ENCODE peak calls at places on chromosomes 11 and 22, in six cellular contexts. One of them, this sample, is unnamed.

GRCh38 chr11:68430801-68431200 is 29.8 kb upstream of the PPP6R3 start:
- DNase-seq in SJSA1: no peak
- DNase-seq in IMR-90: no peak
- DNase-seq in pancreas: no peak
- DNase-seq in Peyer's patch: no peak
- DNase-seq in brain microvascular endothelial cell: no peak
- DNase-seq in this sample: no peak

GRCh38 chr11:57438345-57439280 is 11.7 kb upstream of the SLC43A3 start:
- DNase-seq in SJSA1: no peak
- DNase-seq in IMR-90: no peak
- DNase-seq in pancreas: no peak
- DNase-seq in Peyer's patch: no peak
- DNase-seq in brain microvascular endothelial cell: no peak
- DNase-seq in this sample: no peak

GRCh38 chr11:117841582-117842031 is 17.1 kb upstream of the FXYD2 start:
- DNase-seq in SJSA1: no peak
- DNase-seq in IMR-90: no peak
- DNase-seq in pancreas: peak; percentile 18
- DNase-seq in Peyer's patch: peak; percentile 1
- DNase-seq in brain microvascular endothelial cell: no peak
- DNase-seq in this sample: peak; percentile 28

GRCh38 chr22:23437779-23438178 is 142.3 kb downstream of the IGLL1 start:
- DNase-seq in SJSA1: no peak
- DNase-seq in IMR-90: no peak
- DNase-seq in pancreas: no peak
- DNase-seq in Peyer's patch: no peak
- DNase-seq in brain microvascular endothelial cell: no peak
- DNase-seq in this sample: no peak

GRCh38 chr11:65280646-65281045 is 18.9 kb downstream of the POLA2 start:
- DNase-seq in SJSA1: no peak
- DNase-seq in IMR-90: peak; percentile 27
- DNase-seq in pancreas: no peak
- DNase-seq in Peyer's patch: no peak
- DNase-seq in brain microvascular endothelial cell: peak; percentile 54
- DNase-seq in this sample: no peak

GRCh38 chr11:25900814-25901213 is 431.1 kb upstream of the ANO3 start:
- DNase-seq in SJSA1: no peak
- DNase-seq in IMR-90: no peak
- DNase-seq in pancreas: no peak
- DNase-seq in Peyer's patch: no peak
- DNase-seq in brain microvascular endothelial cell: no peak
- DNase-seq in this sample: no peak

GRCh38 chr11:88827018-88827676 is 238.6 kb downstream of the GRM5 start:
- DNase-seq in SJSA1: no peak
- DNase-seq in IMR-90: no peak
- DNase-seq in pancreas: no peak
- DNase-seq in Peyer's patch: no peak
- DNase-seq in brain microvascular endothelial cell: no peak
- DNase-seq in this sample: no peak

GRCh38 chr11:114182471-114182968 is 113.7 kb upstream of the NNMT start:
- DNase-seq in SJSA1: no peak
- DNase-seq in IMR-90: no peak
- DNase-seq in pancreas: no peak
- DNase-seq in Peyer's patch: no peak
- DNase-seq in brain microvascular endothelial cell: no peak
- DNase-seq in this sample: no peak

GRCh38 chr22:37485006-37485713 is 1.0 kb downstream of the MFNG start:
- DNase-seq in SJSA1: no peak
- DNase-seq in IMR-90: no peak
- DNase-seq in pancreas: no peak
- DNase-seq in Peyer's patch: peak; percentile 53
- DNase-seq in brain microvascular endothelial cell: no peak
- DNase-seq in this sample: no peak

GRCh38 chr11:85725510-85726258 is 39.7 kb upstream of the CCDC89 start:
- DNase-seq in SJSA1: no peak
- DNase-seq in IMR-90: peak; percentile 97
- DNase-seq in pancreas: no peak
- DNase-seq in Peyer's patch: no peak
- DNase-seq in brain microvascular endothelial cell: peak; percentile 34
- DNase-seq in this sample: no peak

GRCh38 chr22:50048066-50048765 is 9.9 kb downstream of the TTLL8 start:
- DNase-seq in SJSA1: no peak
- DNase-seq in IMR-90: no peak
- DNase-seq in pancreas: no peak
- DNase-seq in Peyer's patch: no peak
- DNase-seq in brain microvascular endothelial cell: no peak
- DNase-seq in this sample: no peak

GRCh38 chr22:17777005-17777716 is 2.9 kb upstream of the BID start:
- DNase-seq in SJSA1: no peak
- DNase-seq in IMR-90: no peak
- DNase-seq in pancreas: no peak
- DNase-seq in Peyer's patch: peak; percentile 78
- DNase-seq in brain microvascular endothelial cell: no peak
- DNase-seq in this sample: peak; percentile 84

GRCh38 chr22:36540867-36541642 is 12.1 kb upstream of the EIF3D start:
- DNase-seq in SJSA1: no peak
- DNase-seq in IMR-90: no peak
- DNase-seq in pancreas: no peak
- DNase-seq in Peyer's patch: no peak
- DNase-seq in brain microvascular endothelial cell: no peak
- DNase-seq in this sample: no peak

GRCh38 chr11:13337986-13338436 is 60.4 kb downstream of the BMAL1 start:
- DNase-seq in SJSA1: no peak
- DNase-seq in IMR-90: peak; percentile 78
- DNase-seq in pancreas: no peak
- DNase-seq in Peyer's patch: no peak
- DNase-seq in brain microvascular endothelial cell: peak; percentile 66
- DNase-seq in this sample: no peak

GRCh38 chr11:20367313-20367948 is 3.9 kb downstream of the HTATIP2 start:
- DNase-seq in SJSA1: peak; percentile 74
- DNase-seq in IMR-90: peak; percentile 94
- DNase-seq in pancreas: no peak
- DNase-seq in Peyer's patch: no peak
- DNase-seq in brain microvascular endothelial cell: peak; percentile 93
- DNase-seq in this sample: peak; percentile 52

GRCh38 chr11:85021066-85021465 is 606.1 kb downstream of the DLG2 start:
- DNase-seq in SJSA1: no peak
- DNase-seq in IMR-90: no peak
- DNase-seq in pancreas: no peak
- DNase-seq in Peyer's patch: no peak
- DNase-seq in brain microvascular endothelial cell: no peak
- DNase-seq in this sample: no peak

GRCh38 chr11:8332196-8332595 is 68.5 kb upstream of the LMO1 start:
- DNase-seq in SJSA1: no peak
- DNase-seq in IMR-90: no peak
- DNase-seq in pancreas: no peak
- DNase-seq in Peyer's patch: no peak
- DNase-seq in brain microvascular endothelial cell: no peak
- DNase-seq in this sample: no peak

GRCh38 chr22:45139693-45140092 is 24.0 kb upstream of the NUP50 start:
- DNase-seq in SJSA1: no peak
- DNase-seq in IMR-90: no peak
- DNase-seq in pancreas: no peak
- DNase-seq in Peyer's patch: no peak
- DNase-seq in brain microvascular endothelial cell: no peak
- DNase-seq in this sample: no peak

GRCh38 chr22:44137415-44137814 is 43.3 kb upstream of the PARVG start:
- DNase-seq in SJSA1: no peak
- DNase-seq in IMR-90: no peak
- DNase-seq in pancreas: peak; percentile 17
- DNase-seq in Peyer's patch: no peak
- DNase-seq in brain microvascular endothelial cell: no peak
- DNase-seq in this sample: no peak

GRCh38 chr11:107827041-107827440 is 31.5 kb downstream of the SLC35F2 start:
- DNase-seq in SJSA1: no peak
- DNase-seq in IMR-90: no peak
- DNase-seq in pancreas: no peak
- DNase-seq in Peyer's patch: no peak
- DNase-seq in brain microvascular endothelial cell: no peak
- DNase-seq in this sample: no peak

GRCh38 chr11:3644817-3645235 is at the start of gene ART1:
- DNase-seq in SJSA1: no peak
- DNase-seq in IMR-90: no peak
- DNase-seq in pancreas: no peak
- DNase-seq in Peyer's patch: no peak
- DNase-seq in brain microvascular endothelial cell: no peak
- DNase-seq in this sample: no peak

GRCh38 chr11:74025467-74026166 is 16.7 kb upstream of the UCP3 start:
- DNase-seq in SJSA1: no peak
- DNase-seq in IMR-90: peak; percentile 61
- DNase-seq in pancreas: no peak
- DNase-seq in Peyer's patch: no peak
- DNase-seq in brain microvascular endothelial cell: peak; percentile 52
- DNase-seq in this sample: no peak

GRCh38 chr22:31861226-31861840 is 83.0 kb upstream of the YWHAH start:
- DNase-seq in SJSA1: no peak
- DNase-seq in IMR-90: peak; percentile 40
- DNase-seq in pancreas: no peak
- DNase-seq in Peyer's patch: no peak
- DNase-seq in brain microvascular endothelial cell: peak; percentile 19
- DNase-seq in this sample: no peak

GRCh38 chr11:7442588-7443215 is 42.6 kb upstream of the OLFML1 start:
- DNase-seq in SJSA1: peak; percentile 50
- DNase-seq in IMR-90: peak; percentile 31
- DNase-seq in pancreas: peak; percentile 86
- DNase-seq in Peyer's patch: peak; percentile 74
- DNase-seq in brain microvascular endothelial cell: peak; percentile 71
- DNase-seq in this sample: peak; percentile 48

GRCh38 chr11:42647993-42648392 is 663.8 kb upstream of the API5 start:
- DNase-seq in SJSA1: no peak
- DNase-seq in IMR-90: no peak
- DNase-seq in pancreas: no peak
- DNase-seq in Peyer's patch: no peak
- DNase-seq in brain microvascular endothelial cell: no peak
- DNase-seq in this sample: no peak

GRCh38 chr22:45919504-45920286 is 57.3 kb downstream of the WNT7B start:
- DNase-seq in SJSA1: no peak
- DNase-seq in IMR-90: no peak
- DNase-seq in pancreas: no peak
- DNase-seq in Peyer's patch: no peak
- DNase-seq in brain microvascular endothelial cell: no peak
- DNase-seq in this sample: no peak

GRCh38 chr11:93522448-93522847 is 20.7 kb downstream of the SMCO4 start:
- DNase-seq in SJSA1: no peak
- DNase-seq in IMR-90: no peak
- DNase-seq in pancreas: no peak
- DNase-seq in Peyer's patch: no peak
- DNase-seq in brain microvascular endothelial cell: no peak
- DNase-seq in this sample: no peak

GRCh38 chr11:13668957-13669521 is 571 bp downstream of the FAR1 start:
- DNase-seq in SJSA1: peak; percentile 62
- DNase-seq in IMR-90: peak; percentile 7
- DNase-seq in pancreas: peak; percentile 77
- DNase-seq in Peyer's patch: peak; percentile 32
- DNase-seq in brain microvascular endothelial cell: no peak
- DNase-seq in this sample: no peak

DNA sequence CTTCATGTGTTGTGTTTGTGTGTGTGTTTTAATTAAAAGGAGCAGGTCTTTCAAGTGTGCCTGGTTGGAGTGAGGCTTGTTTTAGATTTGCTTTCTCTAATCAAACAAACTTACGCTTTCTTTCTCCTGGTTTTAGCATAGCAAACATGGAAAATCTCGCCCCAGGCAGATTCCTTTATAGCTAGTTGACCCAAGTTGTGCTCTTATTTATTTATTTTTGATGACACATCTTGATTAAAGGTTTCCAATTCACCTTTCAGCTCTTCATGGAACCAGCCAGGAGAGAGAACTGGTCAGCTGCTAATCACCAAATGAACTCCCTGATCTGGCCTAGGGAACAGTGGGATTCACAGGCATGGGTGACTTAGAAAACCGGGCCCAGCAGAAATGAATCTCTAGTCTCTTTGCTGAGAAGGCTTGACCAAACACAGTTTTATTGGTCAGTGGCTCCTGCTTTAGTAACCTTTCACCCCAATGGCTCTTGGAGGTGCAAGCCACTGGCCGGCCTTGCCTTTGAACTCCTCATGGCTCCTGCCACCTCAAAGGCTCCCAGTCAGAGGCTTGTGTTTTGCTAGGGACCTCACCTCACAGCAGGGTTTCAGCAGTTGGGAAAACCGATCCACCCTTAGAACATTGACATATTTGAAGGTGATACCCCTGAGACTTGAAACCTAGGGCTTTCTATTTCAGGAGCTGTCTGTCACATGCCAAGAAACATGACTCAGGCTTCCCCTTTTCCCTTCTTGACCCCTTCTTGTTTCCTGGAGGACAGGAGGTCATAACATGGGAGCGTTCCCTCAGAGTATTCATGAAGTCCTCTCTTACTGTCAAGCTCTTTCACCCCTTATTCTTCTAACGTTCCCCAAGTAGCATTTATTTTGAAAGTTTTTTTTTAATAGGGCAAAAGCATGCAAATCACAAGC is 48.8 kb downstream of the EXT2 start:
- DNase-seq in SJSA1: no peak
- DNase-seq in IMR-90: no peak
- DNase-seq in pancreas: no peak
- DNase-seq in Peyer's patch: no peak
- DNase-seq in brain microvascular endothelial cell: no peak
- DNase-seq in this sample: no peak
- H3K27ac ChIP-seq in SJSA1: no peak overlapping the region
- H3K27ac ChIP-seq in IMR-90: no peak overlapping the region
- H3K27ac ChIP-seq in pancreas: no peak overlapping the region
- H3K27ac ChIP-seq in Peyer's patch: no peak overlapping the region
- H3K27ac ChIP-seq in brain microvascular endothelial cell: no peak overlapping the region
- H3K27ac ChIP-seq in this sample: no peak overlapping the region

DNA sequence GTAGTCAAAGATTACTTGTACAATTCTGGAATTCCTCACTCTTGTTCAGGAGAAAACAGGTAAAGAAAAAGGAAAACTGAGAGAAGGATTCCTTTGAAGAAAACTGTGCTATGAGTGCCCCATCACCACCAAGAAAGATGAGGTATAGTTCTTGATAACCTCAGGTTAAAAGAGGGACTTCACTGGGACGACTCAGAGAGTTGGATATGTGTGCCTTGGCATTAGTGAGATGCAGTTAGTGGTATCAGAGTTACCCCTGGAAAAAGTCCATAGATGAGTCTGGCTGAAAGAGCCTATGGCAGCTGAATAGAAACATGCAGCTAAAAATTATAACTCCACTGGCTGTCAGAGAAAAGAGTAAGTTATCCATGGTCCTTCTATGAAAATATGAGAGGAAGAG is 28.8 kb downstream of the LPXN start:
- DNase-seq in SJSA1: no peak
- DNase-seq in IMR-90: no peak
- DNase-seq in pancreas: no peak
- DNase-seq in Peyer's patch: no peak
- DNase-seq in brain microvascular endothelial cell: no peak
- DNase-seq in this sample: no peak
- H3K36me3 ChIP-seq in SJSA1: peaks cover 27% of the 10 kb centered on the region
- H3K36me3 ChIP-seq in IMR-90: peaks cover 14% of the 10 kb centered on the region
- H3K36me3 ChIP-seq in pancreas: peaks cover 10% of the 10 kb centered on the region
- H3K36me3 ChIP-seq in Peyer's patch: no peaks in the 10 kb centered on the region
- H3K36me3 ChIP-seq in brain microvascular endothelial cell: peaks cover 8% of the 10 kb centered on the region
- H3K36me3 ChIP-seq in this sample: peaks cover 45% of the 10 kb centered on the region

GRCh38 chr11:122863704-122864326 is 18.7 kb upstream of the JHY start:
- DNase-seq in SJSA1: no peak
- DNase-seq in IMR-90: peak; percentile 50
- DNase-seq in pancreas: no peak
- DNase-seq in Peyer's patch: peak; percentile 47
- DNase-seq in brain microvascular endothelial cell: peak; percentile 64
- DNase-seq in this sample: no peak
- H3K4me3 ChIP-seq in SJSA1: no peak overlapping the region
- H3K4me3 ChIP-seq in IMR-90: no peak overlapping the region
- H3K4me3 ChIP-seq in pancreas: no peak overlapping the region
- H3K4me3 ChIP-seq in Peyer's patch: no peak overlapping the region
- H3K4me3 ChIP-seq in brain microvascular endothelial cell: no peak overlapping the region
- H3K4me3 ChIP-seq in this sample: no peak overlapping the region

GRCh38 chr11:111170761-111171379 is 74.7 kb upstream of the POU2AF2 start:
- DNase-seq in SJSA1: no peak
- DNase-seq in IMR-90: no peak
- DNase-seq in pancreas: no peak
- DNase-seq in Peyer's patch: no peak
- DNase-seq in brain microvascular endothelial cell: no peak
- DNase-seq in this sample: no peak
- H3K27ac ChIP-seq in SJSA1: no peak overlapping the region
- H3K27ac ChIP-seq in IMR-90: no peak overlapping the region
- H3K27ac ChIP-seq in pancreas: no peak overlapping the region
- H3K27ac ChIP-seq in Peyer's patch: no peak overlapping the region
- H3K27ac ChIP-seq in brain microvascular endothelial cell: no peak overlapping the region
- H3K27ac ChIP-seq in this sample: no peak overlapping the region

This sample was measured in CD8-positive, alpha-beta memory T cell.